ENCODE peak calls at places on chromosome 13, in four cellular contexts. K, R, E and L are unnamed samples.

GRCh38 chr13:25169951-25170553 is 2.0 kb downstream of the AMER2 start:
- DNase-seq in R (no peak), E (no peak), K (no peak), L (no peak)

GRCh38 chr13:30963794-30964193 is 31.3 kb downstream of the TEX26 start:
- DNase-seq in E (no peak), R (no peak), K (no peak), L (no peak)

GRCh38 chr13:84032116-84032515 is 149.8 kb upstream of the SLITRK1 start:
- DNase-seq in K (no peak), E (no peak), R (no peak), L (no peak)

GRCh38 chr13:111531505-111531904 is 211.1 kb downstream of the TEX29 start:
- DNase-seq in K (no peak), R (no peak), E (no peak), L (no peak)

GRCh38 chr13:54591540-54591939 is 1562.9 kb downstream of the OLFM4 start:
- DNase-seq in E (no peak), K (no peak), R (no peak), L (no peak)

GRCh38 chr13:79481685-79482052 is 714 bp downstream of the NDFIP2 start:
- DNase-seq in K (peak; percentile 2), R (peak; percentile 50), E (peak; percentile 42), L (peak; percentile 26)

GRCh38 chr13:109779074-109779473 is 7.3 kb downstream of the IRS2 start:
- DNase-seq in K (no peak), E (no peak), R (peak; percentile 33), L (no peak)

GRCh38 chr13:48184260-48184659 is 48.7 kb upstream of the ITM2B start:
- DNase-seq in R (peak; percentile 17), K (no peak), E (no peak), L (peak; percentile 16)

GRCh38 chr13:66266761-66267160 is 963.4 kb downstream of the PCDH9 start:
- DNase-seq in K (no peak), R (no peak), E (peak; percentile 1), L (no peak)

GRCh38 chr13:107822006-107822405 is 393.3 kb downstream of the LIG4 start:
- DNase-seq in K (no peak), E (no peak), R (no peak), L (no peak)

GRCh38 chr13:33204130-33204927 is 81.2 kb downstream of the STARD13 start:
- DNase-seq in E (no peak), R (no peak), K (no peak), L (no peak)

GRCh38 chr13:111335263-111335662 is 14.8 kb downstream of the TEX29 start:
- DNase-seq in R (no peak), K (no peak), E (no peak), L (no peak)

GRCh38 chr13:102779426-102780159 is 6.0 kb upstream of the TEX30 start:
- DNase-seq in R (peak; percentile 43), E (no peak), K (no peak), L (peak; percentile 23)

GRCh38 chr13:31044658-31045620 is 112.5 kb downstream of the TEX26 start:
- DNase-seq in E (peak; percentile 15), K (no peak), R (peak; percentile 58), L (no peak)

GRCh38 chr13:44312898-44313551 is 60.6 kb upstream of the SERP2 start:
- DNase-seq in K (no peak), R (no peak), E (peak; percentile 98), L (no peak)